ENCODE peak calls at places on chromosomes 6 and 20, in four cellular contexts. B, K, A and E are unnamed samples.

GRCh38 chr20:54680872-54681297 is 205.5 kb downstream of the DOK5 start:
- DNase-seq in B (no peak), K (no peak), A (peak; percentile 30), E (peak; percentile 66)

GRCh38 chr20:8547035-8547649 is 415.1 kb downstream of the PLCB1 start:
- DNase-seq in B (no peak), K (no peak), A (no peak), E (no peak)

GRCh38 chr6:45714795-45715507 is 300.7 kb downstream of the CLIC5 start:
- DNase-seq in B (peak; percentile 51), K (peak; percentile 22), A (peak; percentile 71), E (peak; percentile 70)

GRCh38 chr6:44489912-44490604 is 102.6 kb downstream of the CDC5L start:
- DNase-seq in B (no peak), K (no peak), A (no peak), E (peak; percentile 57)

GRCh38 chr6:33207569-33208088 is 671 bp upstream of the RING1 start:
- DNase-seq in B (no peak), K (peak; percentile 60), A (no peak), E (peak; percentile 67)

GRCh38 chr20:38130687-38131587 is 34.1 kb downstream of the TGM2 start:
- DNase-seq in B (no peak), K (no peak), A (no peak), E (no peak)

GRCh38 chr6:83439201-83439600 is 8.3 kb upstream of the ME1 start:
- DNase-seq in B (no peak), K (no peak), A (no peak), E (no peak)

GRCh38 chr6:16564430-16564829 is 196.8 kb downstream of the ATXN1 start:
- DNase-seq in B (no peak), K (no peak), A (no peak), E (no peak)

GRCh38 chr6:143396497-143397228 is 53.8 kb downstream of the ADAT2 start:
- DNase-seq in B (no peak), K (no peak), A (no peak), E (no peak)

GRCh38 chr20:14696937-14697336 is 359.5 kb upstream of the FLRT3 start:
- DNase-seq in B (no peak), K (no peak), A (no peak), E (no peak)

GRCh38 chr20:36629719-36630340 is 16.2 kb downstream of the SLA2 start:
- DNase-seq in B (no peak), K (no peak), A (peak; percentile 85), E (no peak)

GRCh38 chr6:165566088-165566828 is 96.8 kb downstream of the PDE10A start:
- DNase-seq in B (no peak), K (no peak), A (no peak), E (no peak)

GRCh38 chr6:148811472-148811871 is 64.6 kb downstream of the UST start:
- DNase-seq in B (no peak), K (no peak), A (no peak), E (no peak)

GRCh38 chr6:135701426-135701825 is 150.1 kb upstream of the PDE7B start:
- DNase-seq in B (no peak), K (no peak), A (no peak), E (no peak)